ENCODE peak calls at places on chromosomes 11 and 22, in five cellular contexts. D is LoVo, U is NCI-H345, I is fibroblast of villous mesenchyme, Z is ovary. T is an unnamed sample.

GRCh38 chr11:129190087-129190486 is 2.0 kb downstream of the ARHGAP32 start:
- DNase-seq in D (peak; percentile 56), U (peak; percentile 8), I (peak; percentile 12), Z (no peak), T (no peak)

GRCh38 chr22:48751539-48752437 is 1075.9 kb downstream of the BRD1 start:
- DNase-seq in D (no peak), U (no peak), I (no peak), Z (no peak), T (no peak)

GRCh38 chr11:2816941-2817421 is 68.6 kb downstream of the CDKN1C start:
- DNase-seq in D (no peak), U (no peak), I (peak; percentile 83), Z (peak; percentile 74), T (no peak)

GRCh38 chr11:26761382-26761781 is 39.5 kb upstream of the SLC5A12 start:
- DNase-seq in D (no peak), U (no peak), I (no peak), Z (no peak), T (no peak)

GRCh38 chr11:130431337-130431773 is 2.9 kb upstream of the ADAMTS8 start:
- DNase-seq in D (peak; percentile 58), U (peak; percentile 79), I (peak; percentile 70), Z (peak; percentile 80), T (peak; percentile 58)

GRCh38 chr11:34929794-34930763 is 13.7 kb downstream of the PDHX start:
- DNase-seq in D (peak; percentile 67), U (no peak), I (no peak), Z (no peak), T (no peak)

GRCh38 chr11:55707029-55707428 is 45.0 kb downstream of the OR4C6 start:
- DNase-seq in D (peak; percentile 10), U (peak; percentile 6), I (peak; percentile 36), Z (no peak), T (no peak)

GRCh38 chr22:49977578-49977977 is 17.0 kb downstream of the PIM3 start:
- DNase-seq in D (no peak), U (no peak), I (no peak), Z (no peak), T (no peak)

GRCh38 chr11:46674463-46675287 is 25.7 kb downstream of the ARHGAP1 start:
- DNase-seq in D (no peak), U (no peak), I (peak; percentile 91), Z (no peak), T (no peak)

GRCh38 chr22:47307326-47307725 is 544.9 kb downstream of the TBC1D22A start:
- DNase-seq in D (no peak), U (no peak), I (peak; percentile 38), Z (no peak), T (no peak)

GRCh38 chr11:58580311-58580710 is 1.4 kb downstream of the ZFP91 start:
- DNase-seq in D (no peak), U (no peak), I (no peak), Z (no peak), T (no peak)

GRCh38 chr22:50308986-50309600 is 1.6 kb upstream of the PLXNB2 start:
- DNase-seq in D (no peak), U (no peak), I (no peak), Z (peak; percentile 59), T (no peak)

GRCh38 chr11:69356703-69357457 is 62.9 kb downstream of the MYEOV start:
- DNase-seq in D (no peak), U (no peak), I (no peak), Z (no peak), T (no peak)

GRCh38 chr11:20015529-20016427 is 144.5 kb downstream of the DBX1 start:
- DNase-seq in D (no peak), U (no peak), I (no peak), Z (no peak), T (no peak)